ENCODE peak calls at places on chromosomes 5 and 9, in four cellular contexts. T, F, X and M are unnamed samples.

GRCh38 chr5:140025736-140026135 is 17.4 kb downstream of the NRG2 start:
- DNase-seq in F (no peak), T (no peak), X (no peak), M (no peak)

GRCh38 chr5:86684222-86684621 is 66.5 kb downstream of the COX7C start:
- DNase-seq in F (no peak), T (no peak), X (no peak), M (no peak)

GRCh38 chr5:61784337-61784736 is 452.3 kb downstream of the ZSWIM6 start:
- DNase-seq in T (no peak), X (no peak), F (no peak), M (no peak)

GRCh38 chr5:83718195-83718825 is 2.3 kb downstream of the HAPLN1 start:
- DNase-seq in F (no peak), T (peak; percentile 62), X (no peak), M (no peak)

GRCh38 chr5:179762781-179763176 is 30.2 kb downstream of the MAML1 start:
- DNase-seq in X (no peak), T (no peak), F (no peak), M (no peak)

GRCh38 chr5:33291216-33292000 is 149.4 kb upstream of the TARS1 start:
- DNase-seq in T (no peak), F (no peak), X (no peak), M (no peak)

GRCh38 chr5:43274435-43275114 is 38.6 kb downstream of the HMGCS1 start:
- DNase-seq in T (no peak), F (no peak), X (no peak), M (no peak)

GRCh38 chr5:980001-980588 is 28.5 kb upstream of the NKD2 start:
- DNase-seq in F (peak; percentile 65), X (no peak), T (no peak), M (no peak)

GRCh38 chr5:142145106-142145900 is 36.7 kb downstream of the NDFIP1 start:
- DNase-seq in T (peak; percentile 72), X (peak; percentile 69), F (peak; percentile 69), M (no peak)

GRCh38 chr5:123476696-123477095 is 35.3 kb upstream of the CSNK1G3 start:
- DNase-seq in T (no peak), F (no peak), X (no peak), M (no peak)

GRCh38 chr5:38167562-38167996 is 90.8 kb upstream of the EGFLAM start:
- DNase-seq in X (no peak), T (no peak), F (no peak), M (no peak)

GRCh38 chr9:114281421-114282103 is 41.3 kb upstream of the ORM1 start:
- DNase-seq in F (peak; percentile 54), T (peak; percentile 57), X (no peak), M (peak; percentile 57)

GRCh38 chr9:71303351-71303750 is 181.9 kb upstream of the TRPM3 start:
- DNase-seq in F (no peak), X (no peak), T (peak; percentile 5), M (no peak)

GRCh38 chr5:98050583-98050982 is 722.9 kb upstream of the RGMB start:
- DNase-seq in F (no peak), T (no peak), X (no peak), M (no peak)

GRCh38 chr5:117562647-117563046 is 988.0 kb upstream of the SEMA6A start:
- DNase-seq in F (no peak), X (no peak), T (no peak), M (no peak)